ENCODE peak calls at places on chromosomes 3 and 15, in eight cellular contexts. P, L, Q, T, B, O, K and F are unnamed samples.

GRCh38 chr3:38312356-38312755 is 30.3 kb downstream of the SLC22A14 start:
- DNase-seq in P (no peak), L (no peak), Q (no peak), T (no peak), B (no peak), O (no peak), K (no peak), F (no peak)

GRCh38 chr3:52512727-52513126 is 17.6 kb downstream of the STAB1 start:
- DNase-seq in P (no peak), L (no peak), Q (no peak), T (no peak), B (no peak), O (no peak), K (no peak), F (no peak)

GRCh38 chr15:39365161-39365560 is 215.7 kb upstream of the THBS1 start:
- DNase-seq in P (no peak), L (no peak), Q (no peak), T (no peak), B (no peak), O (no peak), K (no peak), F (no peak)

GRCh38 chr15:60130398-60130797 is 126.3 kb downstream of the FOXB1 start:
- DNase-seq in P (no peak), L (no peak), Q (no peak), T (no peak), B (no peak), O (no peak), K (no peak), F (no peak)

GRCh38 chr3:116340680-116341216 is 104.5 kb downstream of the LSAMP start:
- DNase-seq in P (no peak), L (no peak), Q (no peak), T (no peak), B (no peak), O (no peak), K (no peak), F (no peak)

GRCh38 chr15:74402873-74403589 is 30.7 kb downstream of the SEMA7A start:
- DNase-seq in P (peak; percentile 61), L (no peak), Q (no peak), T (no peak), B (no peak), O (no peak), K (no peak), F (no peak)

GRCh38 chr3:86175593-86175992 is 815.4 kb downstream of the VGLL3 start:
- DNase-seq in P (no peak), L (no peak), Q (peak; percentile 44), T (no peak), B (no peak), O (no peak), K (no peak), F (no peak)

GRCh38 chr3:142649996-142650693 is 54.0 kb downstream of the PLS1 start:
- DNase-seq in P (no peak), L (no peak), Q (no peak), T (no peak), B (no peak), O (peak; percentile 58), K (no peak), F (peak; percentile 15)

GRCh38 chr15:69225355-69226027 is 65.1 kb downstream of the GLCE start:
- DNase-seq in P (no peak), L (peak; percentile 25), Q (no peak), T (no peak), B (no peak), O (peak; percentile 27), K (peak; percentile 14), F (no peak)

GRCh38 chr3:82509951-82510603 is 748.6 kb upstream of the GBE1 start:
- DNase-seq in P (no peak), L (no peak), Q (no peak), T (peak; percentile 26), B (no peak), O (no peak), K (no peak), F (no peak)